ENCODE peak calls at places on chromosomes 12 and 14, in nine cellular contexts. W is Peyer's patch; Y is cardiac muscle cell; P is transverse colon; O is lung; F is mucosa of descending colon; X is H1; H is mesendoderm; M is effector memory CD4-positive, alpha-beta T cell. T is an unnamed sample. For H3K4me1 and H3K36me3, the result is how much of the 10 kb centered on the place peaks cover.

GRCh38 chr12:32290411-32290810 is 108.9 kb upstream of the FGD4 start:
- DNase-seq in W (no peak), Y (no peak), P (no peak), O (no peak), F (no peak), X (no peak), H (peak), M (no peak), T (no peak)

GRCh38 chr12:88185988-88186387 is 43.9 kb downstream of the TMTC3 start:
- DNase-seq in W (no peak), Y (no peak), P (no peak), O (no peak), F (no peak), X (no peak), H (no peak), M (no peak), T (no peak)

GRCh38 chr12:100375023-100375737 is 18.3 kb downstream of the SLC17A8 start:
- DNase-seq in W (no peak), Y (no peak), P (peak), O (peak), F (peak), X (no peak), H (no peak), M (no peak), T (no peak)

GRCh38 chr12:99066726-99067125 is 421.6 kb downstream of the APAF1 start:
- DNase-seq in W (no peak), Y (no peak), P (no peak), O (no peak), F (no peak), X (no peak), H (no peak), M (no peak), T (no peak)

GRCh38 chr14:31435276-31435675 is 14.9 kb upstream of the HEATR5A start:
- DNase-seq in W (no peak), Y (no peak), P (no peak), O (no peak), F (no peak), X (no peak), H (no peak), M (no peak), T (no peak)

GRCh38 chr12:132807295-132808222 is 21.1 kb downstream of the GOLGA3 start:
- DNase-seq in W (no peak), Y (no peak), P (no peak), O (no peak), F (no peak), X (no peak), H (peak), M (no peak), T (no peak)

GRCh38 chr14:37047226-37047625 is 125.2 kb downstream of the SLC25A21 start:
- DNase-seq in W (no peak), Y (no peak), P (no peak), O (no peak), F (no peak), X (no peak), H (no peak), M (no peak), T (no peak)

GRCh38 chr14:86885280-86885679 is 1107.7 kb downstream of the GALC start:
- DNase-seq in W (no peak), Y (no peak), P (no peak), O (no peak), F (no peak), X (no peak), H (no peak), M (no peak), T (no peak)

GRCh38 chr14:76174982-76175381 is 23.3 kb downstream of the GPATCH2L start:
- DNase-seq in W (no peak), Y (no peak), P (no peak), O (no peak), F (no peak), X (no peak), H (no peak), M (no peak), T (no peak)

GRCh38 chr14:35051796-35052195 is 5.7 kb downstream of the FAM177A1 start:
- DNase-seq in W (no peak), Y (no peak), P (no peak), O (no peak), F (no peak), X (no peak), H (no peak), M (no peak), T (no peak)

GRCh38 chr12:128190614-128191013 is 76.4 kb upstream of the TMEM132C start:
- DNase-seq in W (no peak), Y (peak), P (no peak), O (no peak), F (no peak), X (peak), H (peak), M (no peak), T (no peak)

GRCh38 chr14:28760431-28760996 is 6.1 kb upstream of the FOXG1 start:
- DNase-seq in W (no peak), Y (no peak), P (no peak), O (no peak), F (no peak), X (no peak), H (no peak), M (no peak), T (no peak)

GRCh38 chr12:106522708-106523107 is 60.1 kb upstream of the RFX4 start:
- DNase-seq in W (no peak), Y (no peak), P (no peak), O (no peak), F (no peak), X (no peak), H (peak), M (no peak), T (no peak)

GRCh38 chr14:93994919-93995682 is 2.0 kb upstream of the CCDC197 start:
- DNase-seq in W (no peak), Y (peak), P (peak), O (peak), F (no peak), X (no peak), H (no peak), M (no peak), T (no peak)

GRCh38 chr14:76694106-76694505 is 67.2 kb upstream of the VASH1 start:
- DNase-seq in W (no peak), Y (no peak), P (no peak), O (no peak), F (no peak), X (no peak), H (no peak), M (no peak), T (no peak)

GRCh38 chr12:104682790-104683279 is 226.1 kb downstream of the CHST11 start:
- DNase-seq in W (peak), Y (no peak), P (no peak), O (peak), F (peak), X (no peak), H (no peak), M (peak), T (peak)

GRCh38 chr12:27549231-27549800 is 25.3 kb downstream of the PPFIBP1 start:
- DNase-seq in W (no peak), Y (no peak), P (no peak), O (no peak), F (no peak), X (no peak), H (no peak), M (no peak), T (no peak)

GRCh38 chr12:27547592-27547991 is 23.6 kb downstream of the PPFIBP1 start:
- DNase-seq in W (no peak), Y (no peak), P (no peak), O (no peak), F (no peak), X (no peak), H (no peak), M (no peak), T (no peak)

GRCh38 chr12:27550653-27550975 is 26.6 kb downstream of the PPFIBP1 start:
- DNase-seq in W (no peak), Y (no peak), P (no peak), O (no peak), F (no peak), X (no peak), H (no peak), M (no peak), T (no peak)

GRCh38 chr12:27549801-27550652 is 26.0 kb downstream of the PPFIBP1 start:
- DNase-seq in W (peak), Y (peak), P (peak), O (peak), F (peak), X (no peak), H (peak), M (no peak), T (no peak)

DNA sequence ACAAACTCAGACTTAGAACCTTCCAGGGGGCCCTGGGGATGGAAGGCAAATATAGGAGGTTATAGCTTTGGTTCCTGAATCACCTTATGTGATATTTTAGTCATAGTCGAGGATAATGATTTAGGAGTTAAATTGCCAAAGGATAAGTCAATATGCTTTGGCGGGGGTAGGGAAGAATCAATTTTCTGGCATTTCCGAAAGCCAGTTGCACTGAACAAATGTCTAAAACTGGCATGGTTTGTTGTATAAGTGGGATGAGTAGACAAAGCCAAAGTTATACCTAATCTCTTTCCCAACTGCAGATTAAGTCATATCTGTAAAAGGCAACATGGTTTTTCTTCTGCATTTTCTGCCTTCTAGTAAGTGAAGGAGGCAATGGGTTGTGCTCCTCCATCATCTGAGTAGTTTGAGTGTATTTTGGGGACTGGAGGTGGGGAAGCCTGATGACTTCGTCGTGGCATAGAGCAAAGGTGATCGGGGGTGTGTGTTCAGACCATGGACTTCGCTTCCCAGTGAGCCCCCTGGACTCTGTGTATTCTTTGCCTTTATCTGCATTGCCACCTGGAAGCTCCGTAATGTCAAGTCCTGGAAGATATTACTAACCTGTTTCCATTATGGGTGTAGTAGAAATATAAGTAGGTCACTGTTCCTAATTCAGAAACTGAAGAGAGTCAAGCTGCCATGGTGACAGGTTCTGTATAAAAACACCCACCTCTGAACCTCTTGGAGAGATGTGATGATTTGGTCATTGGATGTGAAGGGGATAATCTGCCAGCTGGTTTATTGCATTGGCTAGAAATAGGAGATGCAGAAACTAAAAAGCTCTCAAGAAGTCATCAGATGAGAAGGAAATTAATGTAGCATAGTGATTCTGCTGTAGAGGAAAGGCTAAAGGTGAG is 24.5 kb downstream of the PPFIBP1 start:
- DNase-seq in W (no peak), Y (no peak), P (no peak), O (no peak), F (no peak), X (no peak), H (no peak), M (no peak), T (no peak)
- H3K4me1 ChIP-seq in W (under half), Y (under half), P (under half), O (under half), F (under half), X (under half), H (under half), M (under half), T (under half)

GRCh38 chr14:104772707-104773504 is 20.0 kb downstream of the SIVA1 start:
- DNase-seq in W (no peak), Y (no peak), P (no peak), O (no peak), F (no peak), X (no peak), H (no peak), M (no peak), T (no peak)
- H3K36me3 ChIP-seq in W (under half), Y (under half), P (under half), O (half or more), F (under half), X (under half), H (under half), M (under half), T (under half)

GRCh38 chr14:99255621-99256482 is 16.1 kb downstream of the BCL11B start:
- DNase-seq in W (no peak), Y (no peak), P (no peak), O (no peak), F (no peak), X (no peak), H (no peak), M (no peak), T (no peak)

GRCh38 chr14:99257673-99258221 is 14.2 kb downstream of the BCL11B start:
- DNase-seq in W (no peak), Y (no peak), P (no peak), O (no peak), F (no peak), X (no peak), H (no peak), M (no peak), T (peak)

GRCh38 chr14:99258341-99258781 is 13.6 kb downstream of the BCL11B start:
- DNase-seq in W (no peak), Y (no peak), P (no peak), O (no peak), F (no peak), X (no peak), H (no peak), M (no peak), T (peak)

GRCh38 chr14:99257122-99257672 is 14.8 kb downstream of the BCL11B start:
- DNase-seq in W (no peak), Y (no peak), P (no peak), O (no peak), F (no peak), X (no peak), H (no peak), M (no peak), T (no peak)

GRCh38 chr14:99256483-99256874 is 15.5 kb downstream of the BCL11B start:
- DNase-seq in W (no peak), Y (no peak), P (no peak), O (no peak), F (no peak), X (no peak), H (no peak), M (no peak), T (no peak)
- H3K4me1 ChIP-seq in W (under half), Y (under half), P (under half), O (under half), F (under half), X (under half), H (under half), M (half or more), T (half or more)

GRCh38 chr12:47993491-47993890 is 10.8 kb downstream of the COL2A1 start:
- DNase-seq in W (no peak), Y (no peak), P (no peak), O (no peak), F (no peak), X (no peak), H (no peak), M (no peak), T (no peak)

GRCh38 chr12:47991106-47991550 is 13.1 kb downstream of the COL2A1 start:
- DNase-seq in W (no peak), Y (no peak), P (no peak), O (no peak), F (no peak), X (no peak), H (no peak), M (no peak), T (no peak)

GRCh38 chr12:47990351-47991105 is 13.7 kb downstream of the COL2A1 start:
- DNase-seq in W (peak), Y (no peak), P (no peak), O (no peak), F (peak), X (no peak), H (no peak), M (peak), T (peak)

GRCh38 chr12:47991592-47991991 is 12.7 kb downstream of the COL2A1 start:
- DNase-seq in W (no peak), Y (no peak), P (no peak), O (no peak), F (no peak), X (no peak), H (no peak), M (no peak), T (no peak)

GRCh38 chr12:47992776-47993175 is 11.5 kb downstream of the COL2A1 start:
- DNase-seq in W (no peak), Y (no peak), P (no peak), O (no peak), F (no peak), X (no peak), H (no peak), M (no peak), T (no peak)
- H3K36me3 ChIP-seq in W (under half), Y (under half), P (under half), O (under half), F (under half), X (under half), H (under half), M (under half), T (under half)

GRCh38 chr14:95695913-95696312 is 9.7 kb downstream of the TCL1B start:
- DNase-seq in W (peak), Y (no peak), P (no peak), O (no peak), F (no peak), X (no peak), H (no peak), M (no peak), T (no peak)
- H3K4me1 ChIP-seq in W (under half), Y (under half), P (under half), O (under half), F (under half), X (under half), H (under half), M (under half), T (under half)

DNA sequence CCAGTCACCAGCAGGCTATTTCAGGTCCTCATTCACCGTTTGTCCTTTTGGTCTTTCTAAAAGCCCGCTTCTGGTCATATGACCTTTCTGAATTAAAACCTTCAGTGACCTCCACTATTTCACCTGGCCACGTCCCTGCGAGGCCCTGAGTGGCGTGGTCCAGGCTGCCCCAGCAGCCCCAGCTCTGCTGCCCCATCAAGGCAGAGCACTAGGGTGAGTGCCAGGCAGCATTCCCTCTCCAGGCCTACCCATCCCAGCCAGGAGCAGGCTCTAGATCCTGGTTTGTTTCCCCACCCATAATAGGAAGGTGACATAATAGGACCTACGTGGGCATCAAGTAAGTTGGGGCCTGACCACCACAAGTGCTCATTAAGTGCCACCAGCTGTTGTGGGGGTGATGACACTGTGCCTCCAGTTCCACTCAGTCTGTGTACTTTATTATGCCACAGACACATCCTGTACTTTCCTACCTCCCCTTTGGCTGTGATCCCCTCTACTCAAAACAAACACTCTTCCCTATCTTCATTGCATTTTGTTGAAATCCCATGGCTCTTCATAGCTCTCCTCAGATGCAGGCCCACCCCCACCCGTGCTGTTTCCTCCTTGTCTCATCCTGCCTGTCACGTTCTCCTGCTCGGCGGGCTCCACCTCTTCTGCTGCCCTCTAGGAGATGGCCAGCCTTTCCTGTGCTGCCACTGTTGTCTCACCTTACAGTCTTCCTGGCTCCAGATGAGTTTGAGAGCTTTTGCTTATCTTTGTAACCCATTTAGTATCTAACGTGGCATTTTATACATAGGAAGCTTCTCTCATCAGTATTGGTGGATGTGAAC is 21.4 kb downstream of the CKB start:
- DNase-seq in W (no peak), Y (no peak), P (no peak), O (no peak), F (no peak), X (no peak), H (no peak), M (no peak), T (no peak)
- H3K36me3 ChIP-seq in W (under half), Y (under half), P (under half), O (under half), F (under half), X (under half), H (under half), M (under half), T (under half)

GRCh38 chr12:27552235-27552634 is 28.2 kb downstream of the PPFIBP1 start:
- DNase-seq in W (no peak), Y (no peak), P (no peak), O (no peak), F (no peak), X (no peak), H (no peak), M (no peak), T (no peak)
- H3K4me1 ChIP-seq in W (under half), Y (under half), P (under half), O (under half), F (under half), X (under half), H (under half), M (under half), T (under half)

GRCh38 chr12:126581655-126582054 is 1516.4 kb downstream of the AACS start:
- DNase-seq in W (no peak), Y (no peak), P (no peak), O (no peak), F (no peak), X (no peak), H (no peak), M (no peak), T (no peak)
- H3K36me3 ChIP-seq in W (under half), Y (under half), P (under half), O (under half), F (under half), X (under half), H (under half), M (under half), T (under half)

DNA sequence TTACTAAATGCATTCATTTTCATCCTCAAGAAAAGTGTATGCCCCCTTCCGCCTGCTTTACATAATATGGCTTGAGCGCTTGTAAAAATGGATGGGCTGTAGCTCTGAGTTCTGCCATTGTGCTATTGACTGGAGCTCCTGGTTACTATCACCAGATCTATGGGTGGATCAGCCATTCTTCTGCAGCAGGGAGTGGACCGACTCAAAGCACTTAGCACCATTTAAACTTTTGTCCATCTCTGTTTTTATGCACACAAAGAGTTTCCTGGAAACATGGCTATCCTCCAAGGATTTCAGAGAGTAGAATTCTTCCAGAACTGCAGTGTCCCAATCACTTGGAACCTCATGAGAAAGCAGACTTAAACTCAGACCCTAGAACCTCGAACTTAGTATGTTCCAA is 4.5 kb upstream of the NUMB start:
- DNase-seq in W (no peak), Y (no peak), P (no peak), O (no peak), F (peak), X (no peak), H (no peak), M (no peak), T (no peak)
- H3K4me1 ChIP-seq in W (half or more), Y (under half), P (under half), O (under half), F (under half), X (under half), H (under half), M (under half), T (under half)

GRCh38 chr12:120689397-120690082 is 2.6 kb downstream of the MLEC start:
- DNase-seq in W (no peak), Y (no peak), P (no peak), O (no peak), F (no peak), X (no peak), H (peak), M (no peak), T (no peak)
- H3K36me3 ChIP-seq in W (under half), Y (under half), P (under half), O (under half), F (under half), X (under half), H (under half), M (under half), T (under half)